ENCODE peak calls at places on chromosomes 5 and 9, in four cellular contexts. One of them, this sample, is unnamed.

GRCh38 chr5:172164773-172165212 is 23.2 kb downstream of the STK10 start:
- DNase-seq in HepG2: peak
- DNase-seq in Panc1: no peak
- DNase-seq in K562: no peak
- DNase-seq in this sample: no peak

GRCh38 chr9:133514475-133515239 is 10.1 kb downstream of the MYMK start:
- DNase-seq in HepG2: no peak
- DNase-seq in K562: no peak
- DNase-seq in Panc1: no peak
- DNase-seq in this sample: no peak

GRCh38 chr9:125829743-125830142 is 82.6 kb downstream of the PBX3 start:
- DNase-seq in K562: no peak
- DNase-seq in HepG2: no peak
- DNase-seq in Panc1: no peak
- DNase-seq in this sample: no peak

GRCh38 chr5:148949871-148950863 is 112.7 kb downstream of the SH3TC2 start:
- DNase-seq in K562: no peak
- DNase-seq in HepG2: no peak
- DNase-seq in Panc1: no peak
- DNase-seq in this sample: no peak

GRCh38 chr5:181221792-181222629 is 1.1 kb upstream of the TRIM41 start:
- DNase-seq in Panc1: peak
- DNase-seq in K562: peak
- DNase-seq in HepG2: peak
- DNase-seq in this sample: peak

GRCh38 chr9:112174965-112175795 is at the start of gene SUSD1:
- DNase-seq in Panc1: no peak
- DNase-seq in HepG2: peak
- DNase-seq in K562: peak
- DNase-seq in this sample: no peak

GRCh38 chr9:68974901-68975300 is 39.0 kb downstream of the PRKACG start:
- DNase-seq in Panc1: no peak
- DNase-seq in HepG2: no peak
- DNase-seq in K562: no peak
- DNase-seq in this sample: no peak

GRCh38 chr9:25830381-25830780 is 152.1 kb upstream of the TUSC1 start:
- DNase-seq in HepG2: no peak
- DNase-seq in K562: no peak
- DNase-seq in Panc1: no peak
- DNase-seq in this sample: no peak

GRCh38 chr9:591292-591691 is 250.2 kb upstream of the DMRT1 start:
- DNase-seq in Panc1: no peak
- DNase-seq in K562: no peak
- DNase-seq in HepG2: no peak
- DNase-seq in this sample: no peak

GRCh38 chr5:163489055-163489744 is 16.2 kb upstream of the MAT2B start:
- DNase-seq in Panc1: no peak
- DNase-seq in HepG2: peak
- DNase-seq in K562: no peak
- DNase-seq in this sample: no peak

GRCh38 chr9:73011346-73011745 is 58.5 kb upstream of the ALDH1A1 start:
- DNase-seq in Panc1: no peak
- DNase-seq in K562: no peak
- DNase-seq in HepG2: no peak
- DNase-seq in this sample: no peak

GRCh38 chr9:2192356-2192979 is 177.3 kb downstream of the SMARCA2 start:
- DNase-seq in Panc1: no peak
- DNase-seq in HepG2: no peak
- DNase-seq in K562: no peak
- DNase-seq in this sample: no peak

GRCh38 chr5:75167345-75167744 is 69.3 kb downstream of the ANKRD31 start:
- DNase-seq in HepG2: peak
- DNase-seq in Panc1: no peak
- DNase-seq in K562: peak
- DNase-seq in this sample: peak

GRCh38 chr9:107740088-107740980 is 250.8 kb upstream of the KLF4 start:
- DNase-seq in Panc1: no peak
- DNase-seq in K562: no peak
- DNase-seq in HepG2: no peak
- DNase-seq in this sample: no peak

GRCh38 chr5:115432691-115433090 is 111.9 kb downstream of the FEM1C start:
- DNase-seq in HepG2: no peak
- DNase-seq in Panc1: no peak
- DNase-seq in K562: no peak
- DNase-seq in this sample: no peak

GRCh38 chr5:177154003-177154643 is 20.6 kb downstream of the NSD1 start:
- DNase-seq in K562: no peak
- DNase-seq in Panc1: no peak
- DNase-seq in HepG2: no peak
- DNase-seq in this sample: no peak

GRCh38 chr5:54091416-54092130 is 218.8 kb downstream of the ARL15 start:
- DNase-seq in Panc1: no peak
- DNase-seq in K562: no peak
- DNase-seq in HepG2: no peak
- DNase-seq in this sample: no peak

GRCh38 chr9:5041390-5042115 is 56.5 kb downstream of the JAK2 start:
- DNase-seq in Panc1: no peak
- DNase-seq in K562: no peak
- DNase-seq in HepG2: no peak
- DNase-seq in this sample: no peak

GRCh38 chr9:114071197-114071795 is 6.8 kb downstream of the AMBP start:
- DNase-seq in Panc1: no peak
- DNase-seq in HepG2: no peak
- DNase-seq in K562: no peak
- DNase-seq in this sample: no peak

GRCh38 chr5:112342364-112342763 is 76.7 kb downstream of the EPB41L4A start:
- DNase-seq in HepG2: no peak
- DNase-seq in Panc1: no peak
- DNase-seq in K562: no peak
- DNase-seq in this sample: no peak

GRCh38 chr5:95162231-95162992 is 122.5 kb downstream of the MCTP1 start:
- DNase-seq in HepG2: no peak
- DNase-seq in K562: no peak
- DNase-seq in Panc1: no peak
- DNase-seq in this sample: no peak

GRCh38 chr5:59158165-59158564 is 575.3 kb downstream of the RAB3C start:
- DNase-seq in HepG2: no peak
- DNase-seq in Panc1: no peak
- DNase-seq in K562: no peak
- DNase-seq in this sample: no peak

DNA sequence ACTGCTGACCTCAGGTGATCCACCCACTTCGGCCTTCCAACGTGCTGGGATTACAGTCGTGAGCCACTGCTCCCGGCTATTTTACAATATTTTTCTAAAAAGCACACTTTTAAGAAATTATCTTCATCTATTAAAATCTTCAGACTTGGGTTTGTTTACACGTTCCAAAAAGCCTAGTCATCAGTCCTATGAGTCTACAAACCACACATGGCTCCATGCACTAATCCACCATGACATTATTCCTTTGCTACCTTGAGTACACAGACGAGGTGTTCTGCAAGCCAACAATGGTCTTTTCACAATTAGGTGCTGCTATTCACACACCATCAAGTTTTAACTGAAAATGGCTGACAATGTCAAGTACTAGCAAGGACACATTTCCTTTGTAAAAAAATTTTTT is 41.0 kb downstream of the TRPM6 start:
- DNase-seq in HepG2: peak
- DNase-seq in K562: no peak
- DNase-seq in Panc1: peak
- DNase-seq in this sample: no peak
- TF ChIP-seq TCF7L2 in HepG2: no peak
- TF ChIP-seq TCF7L2 in K562: no peak
- TF ChIP-seq TCF7L2 in Panc1: no peak
- TF ChIP-seq TCF7L2 in this sample: no peak

GRCh38 chr9:33300546-33300945 is 10.2 kb downstream of the NFX1 start:
- DNase-seq in Panc1: no peak
- DNase-seq in K562: no peak
- DNase-seq in HepG2: peak
- DNase-seq in this sample: no peak

GRCh38 chr9:33295571-33295970 is 5.3 kb downstream of the NFX1 start:
- DNase-seq in Panc1: no peak
- DNase-seq in HepG2: no peak
- DNase-seq in K562: no peak
- DNase-seq in this sample: no peak

GRCh38 chr9:33294670-33295432 is 4.5 kb downstream of the NFX1 start:
- DNase-seq in Panc1: no peak
- DNase-seq in HepG2: no peak
- DNase-seq in K562: no peak
- DNase-seq in this sample: no peak

GRCh38 chr9:33293782-33294181 is 3.5 kb downstream of the NFX1 start:
- DNase-seq in K562: no peak
- DNase-seq in HepG2: peak
- DNase-seq in Panc1: no peak
- DNase-seq in this sample: no peak

DNA sequence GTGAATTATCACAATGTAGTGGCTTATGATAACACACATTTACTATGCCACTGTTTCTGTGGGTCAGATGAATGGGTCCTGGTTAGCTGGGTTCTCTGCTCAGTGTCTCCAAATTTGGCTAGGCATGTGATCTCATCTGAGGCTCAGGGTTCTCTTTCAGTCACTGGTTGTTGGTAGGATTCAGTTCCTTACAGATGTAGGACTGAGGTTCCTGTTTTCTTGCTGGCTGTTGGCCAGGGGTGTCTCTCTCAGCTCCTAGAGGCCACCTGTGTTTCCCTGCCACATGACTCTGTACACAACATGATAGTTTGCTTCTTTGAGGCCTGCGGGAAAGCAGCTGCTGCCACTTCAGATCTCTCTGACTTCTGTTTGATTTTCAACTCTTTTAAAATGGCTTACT is 7.1 kb downstream of the NFX1 start:
- DNase-seq in K562: no peak
- DNase-seq in HepG2: no peak
- DNase-seq in Panc1: no peak
- DNase-seq in this sample: no peak
- H3K27ac ChIP-seq in K562: no peak
- H3K27ac ChIP-seq in HepG2: peak
- H3K27ac ChIP-seq in Panc1: no peak
- H3K27ac ChIP-seq in this sample: no peak

GRCh38 chr9:76564300-76564699 is 105.3 kb downstream of the GCNT1 start:
- DNase-seq in K562: no peak
- DNase-seq in HepG2: no peak
- DNase-seq in Panc1: no peak
- DNase-seq in this sample: no peak
- TF ChIP-seq TCF7L2 in K562: no peak
- TF ChIP-seq TCF7L2 in HepG2: no peak
- TF ChIP-seq TCF7L2 in Panc1: no peak
- TF ChIP-seq TCF7L2 in this sample: no peak

DNA sequence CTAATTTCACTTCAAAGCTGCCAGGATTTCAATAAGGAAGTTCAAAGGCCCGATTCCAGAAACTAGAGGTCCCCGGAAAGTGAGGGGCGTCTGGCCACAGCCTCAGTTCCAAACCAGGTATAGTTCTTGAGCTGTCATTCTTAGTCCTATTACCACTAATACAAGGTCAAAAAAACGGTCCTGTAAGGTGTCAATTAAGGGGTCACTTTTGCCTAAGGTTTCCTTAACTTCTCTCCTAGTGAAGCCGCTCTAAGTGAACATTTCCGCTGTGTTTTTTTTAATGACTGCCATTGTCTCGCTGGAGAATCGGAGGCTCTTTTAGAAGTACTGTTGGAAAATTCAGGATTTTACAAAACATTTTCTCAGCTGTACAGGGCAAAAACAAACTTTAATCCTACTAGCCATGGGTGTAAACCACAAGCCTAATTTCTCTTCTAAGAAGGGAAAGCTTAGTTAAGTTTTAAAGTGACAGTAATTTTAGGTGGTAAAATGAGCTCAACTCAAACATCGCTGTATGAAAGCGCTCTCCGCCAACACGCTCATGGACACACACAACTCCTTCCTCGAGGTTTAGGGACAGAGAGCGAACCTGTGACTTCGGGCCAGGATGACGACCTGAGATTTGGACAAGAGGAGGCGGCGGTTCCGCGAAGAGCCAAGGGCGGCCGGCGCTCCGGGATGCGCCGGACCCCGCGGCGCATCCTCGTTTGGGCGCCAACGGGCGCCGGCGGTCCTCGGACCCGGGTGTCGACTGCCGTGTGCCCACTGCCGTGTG is 76.7 kb upstream of the IFNE start:
- DNase-seq in HepG2: no peak
- DNase-seq in K562: no peak
- DNase-seq in Panc1: no peak
- DNase-seq in this sample: no peak
- H3K27ac ChIP-seq in HepG2: no peak
- H3K27ac ChIP-seq in K562: no peak
- H3K27ac ChIP-seq in Panc1: peak
- H3K27ac ChIP-seq in this sample: peak

GRCh38 chr9:9790216-9790872 is 822.5 kb downstream of the PTPRD start:
- DNase-seq in HepG2: peak
- DNase-seq in Panc1: peak
- DNase-seq in K562: no peak
- DNase-seq in this sample: no peak
- TF ChIP-seq TCF7L2 in HepG2: no peak
- TF ChIP-seq TCF7L2 in Panc1: no peak
- TF ChIP-seq TCF7L2 in K562: no peak
- TF ChIP-seq TCF7L2 in this sample: no peak

GRCh38 chr5:43041131-43041668 is 1.1 kb upstream of the ANXA2R start:
- DNase-seq in HepG2: no peak
- DNase-seq in Panc1: no peak
- DNase-seq in K562: no peak
- DNase-seq in this sample: no peak
- H3K27ac ChIP-seq in HepG2: peak
- H3K27ac ChIP-seq in Panc1: peak
- H3K27ac ChIP-seq in K562: peak
- H3K27ac ChIP-seq in this sample: peak

This sample was measured in HCT116.